ENCODE peak calls at places on chromosome 2, in ten cellular contexts. One of them, this sample, is unnamed.

GRCh38 chr2:168434164-168434563 is 21.9 kb upstream of the CERS6 start:
- DNase-seq in Right ventricle myocardium superior: peak; percentile 49
- DNase-seq in NCI-H2107: peak; percentile 27
- DNase-seq in HFFc6: no peak
- DNase-seq in H7: no peak
- DNase-seq in NCI-H774: peak; percentile 40
- DNase-seq in stimulated activated CD8-positive, alpha-beta memory T cell treated with anti-CD3 and anti-CD28 coated beads, Interleukin-4, amount 100 ng/mL, for 4 hours: no peak
- DNase-seq in HFF-Myc: no peak
- DNase-seq in kidney epithelial cell: no peak
- DNase-seq in cardiac fibroblast: no peak
- DNase-seq in this sample: no peak

GRCh38 chr2:240999001-240999791 is 778 bp downstream of the SNED1 start:
- DNase-seq in cardiac fibroblast: no peak
- DNase-seq in kidney epithelial cell: no peak
- DNase-seq in Right ventricle myocardium superior: peak; percentile 61
- DNase-seq in HFFc6: no peak
- DNase-seq in NCI-H2107: no peak
- DNase-seq in HFF-Myc: no peak
- DNase-seq in stimulated activated CD8-positive, alpha-beta memory T cell treated with anti-CD3 and anti-CD28 coated beads, Interleukin-4, amount 100 ng/mL, for 4 hours: no peak
- DNase-seq in NCI-H774: no peak
- DNase-seq in H7: peak; percentile 86
- DNase-seq in this sample: no peak

GRCh38 chr2:51079945-51080344 is 48.0 kb upstream of the NRXN1 start:
- DNase-seq in H7: no peak
- DNase-seq in cardiac fibroblast: no peak
- DNase-seq in NCI-H2107: no peak
- DNase-seq in HFFc6: no peak
- DNase-seq in NCI-H774: peak; percentile 9
- DNase-seq in HFF-Myc: no peak
- DNase-seq in stimulated activated CD8-positive, alpha-beta memory T cell treated with anti-CD3 and anti-CD28 coated beads, Interleukin-4, amount 100 ng/mL, for 4 hours: no peak
- DNase-seq in kidney epithelial cell: no peak
- DNase-seq in Right ventricle myocardium superior: no peak
- DNase-seq in this sample: no peak

GRCh38 chr2:95306306-95306895 is 9.3 kb downstream of the KCNIP3 start:
- DNase-seq in Right ventricle myocardium superior: no peak
- DNase-seq in HFFc6: no peak
- DNase-seq in HFF-Myc: no peak
- DNase-seq in H7: no peak
- DNase-seq in NCI-H774: no peak
- DNase-seq in kidney epithelial cell: no peak
- DNase-seq in cardiac fibroblast: no peak
- DNase-seq in stimulated activated CD8-positive, alpha-beta memory T cell treated with anti-CD3 and anti-CD28 coated beads, Interleukin-4, amount 100 ng/mL, for 4 hours: no peak
- DNase-seq in NCI-H2107: no peak
- DNase-seq in this sample: no peak

GRCh38 chr2:40416486-40416885 is 35.4 kb downstream of the SLC8A1 start:
- DNase-seq in kidney epithelial cell: no peak
- DNase-seq in HFF-Myc: no peak
- DNase-seq in NCI-H2107: no peak
- DNase-seq in NCI-H774: no peak
- DNase-seq in cardiac fibroblast: peak; percentile 12
- DNase-seq in Right ventricle myocardium superior: no peak
- DNase-seq in HFFc6: no peak
- DNase-seq in H7: no peak
- DNase-seq in stimulated activated CD8-positive, alpha-beta memory T cell treated with anti-CD3 and anti-CD28 coated beads, Interleukin-4, amount 100 ng/mL, for 4 hours: no peak
- DNase-seq in this sample: no peak

GRCh38 chr2:127032601-127033000 is 74.4 kb downstream of the BIN1 start:
- DNase-seq in Right ventricle myocardium superior: no peak
- DNase-seq in HFFc6: peak; percentile 44
- DNase-seq in HFF-Myc: peak; percentile 69
- DNase-seq in H7: no peak
- DNase-seq in kidney epithelial cell: no peak
- DNase-seq in stimulated activated CD8-positive, alpha-beta memory T cell treated with anti-CD3 and anti-CD28 coated beads, Interleukin-4, amount 100 ng/mL, for 4 hours: no peak
- DNase-seq in NCI-H774: no peak
- DNase-seq in cardiac fibroblast: no peak
- DNase-seq in NCI-H2107: no peak
- DNase-seq in this sample: no peak

GRCh38 chr2:98656800-98657199 is 48.4 kb downstream of the UNC50 start:
- DNase-seq in NCI-H2107: no peak
- DNase-seq in NCI-H774: no peak
- DNase-seq in stimulated activated CD8-positive, alpha-beta memory T cell treated with anti-CD3 and anti-CD28 coated beads, Interleukin-4, amount 100 ng/mL, for 4 hours: no peak
- DNase-seq in Right ventricle myocardium superior: no peak
- DNase-seq in HFFc6: no peak
- DNase-seq in H7: no peak
- DNase-seq in kidney epithelial cell: no peak
- DNase-seq in cardiac fibroblast: no peak
- DNase-seq in HFF-Myc: no peak
- DNase-seq in this sample: no peak

GRCh38 chr2:10185046-10185445 is 62.5 kb downstream of the RRM2 start:
- DNase-seq in cardiac fibroblast: peak; percentile 43
- DNase-seq in NCI-H774: no peak
- DNase-seq in HFFc6: no peak
- DNase-seq in H7: no peak
- DNase-seq in HFF-Myc: no peak
- DNase-seq in kidney epithelial cell: no peak
- DNase-seq in stimulated activated CD8-positive, alpha-beta memory T cell treated with anti-CD3 and anti-CD28 coated beads, Interleukin-4, amount 100 ng/mL, for 4 hours: no peak
- DNase-seq in NCI-H2107: no peak
- DNase-seq in Right ventricle myocardium superior: no peak
- DNase-seq in this sample: no peak

GRCh38 chr2:169704160-169704713 is 10.0 kb downstream of the PHOSPHO2 start:
- DNase-seq in H7: no peak
- DNase-seq in NCI-H2107: no peak
- DNase-seq in cardiac fibroblast: peak; percentile 42
- DNase-seq in stimulated activated CD8-positive, alpha-beta memory T cell treated with anti-CD3 and anti-CD28 coated beads, Interleukin-4, amount 100 ng/mL, for 4 hours: no peak
- DNase-seq in HFFc6: no peak
- DNase-seq in kidney epithelial cell: no peak
- DNase-seq in Right ventricle myocardium superior: no peak
- DNase-seq in NCI-H774: no peak
- DNase-seq in HFF-Myc: no peak
- DNase-seq in this sample: no peak

GRCh38 chr2:216863029-216863428 is 3.2 kb upstream of the TNP1 start:
- DNase-seq in HFFc6: no peak
- DNase-seq in NCI-H2107: no peak
- DNase-seq in NCI-H774: no peak
- DNase-seq in stimulated activated CD8-positive, alpha-beta memory T cell treated with anti-CD3 and anti-CD28 coated beads, Interleukin-4, amount 100 ng/mL, for 4 hours: no peak
- DNase-seq in HFF-Myc: no peak
- DNase-seq in cardiac fibroblast: no peak
- DNase-seq in Right ventricle myocardium superior: no peak
- DNase-seq in H7: no peak
- DNase-seq in kidney epithelial cell: no peak
- DNase-seq in this sample: no peak

GRCh38 chr2:25340340-25340886 is 1.3 kb downstream of the DNMT3A start:
- DNase-seq in kidney epithelial cell: no peak
- DNase-seq in H7: peak; percentile 89
- DNase-seq in NCI-H2107: no peak
- DNase-seq in HFF-Myc: no peak
- DNase-seq in cardiac fibroblast: no peak
- DNase-seq in HFFc6: no peak
- DNase-seq in NCI-H774: peak; percentile 32
- DNase-seq in Right ventricle myocardium superior: peak; percentile 65
- DNase-seq in stimulated activated CD8-positive, alpha-beta memory T cell treated with anti-CD3 and anti-CD28 coated beads, Interleukin-4, amount 100 ng/mL, for 4 hours: no peak
- DNase-seq in this sample: no peak

GRCh38 chr2:190123956-190124355 is 61.4 kb upstream of the MSTN start:
- DNase-seq in Right ventricle myocardium superior: no peak
- DNase-seq in NCI-H2107: no peak
- DNase-seq in cardiac fibroblast: peak; percentile 38
- DNase-seq in kidney epithelial cell: no peak
- DNase-seq in HFFc6: no peak
- DNase-seq in NCI-H774: no peak
- DNase-seq in H7: no peak
- DNase-seq in HFF-Myc: no peak
- DNase-seq in stimulated activated CD8-positive, alpha-beta memory T cell treated with anti-CD3 and anti-CD28 coated beads, Interleukin-4, amount 100 ng/mL, for 4 hours: no peak
- DNase-seq in this sample: no peak

GRCh38 chr2:157421377-157421944 is 22.4 kb downstream of the CYTIP start:
- DNase-seq in HFFc6: no peak
- DNase-seq in H7: no peak
- DNase-seq in Right ventricle myocardium superior: no peak
- DNase-seq in kidney epithelial cell: no peak
- DNase-seq in HFF-Myc: no peak
- DNase-seq in stimulated activated CD8-positive, alpha-beta memory T cell treated with anti-CD3 and anti-CD28 coated beads, Interleukin-4, amount 100 ng/mL, for 4 hours: no peak
- DNase-seq in cardiac fibroblast: no peak
- DNase-seq in NCI-H774: no peak
- DNase-seq in NCI-H2107: no peak
- DNase-seq in this sample: no peak

GRCh38 chr2:132883430-132883829 is 213.4 kb upstream of the LYPD1 start:
- DNase-seq in Right ventricle myocardium superior: no peak
- DNase-seq in NCI-H774: no peak
- DNase-seq in kidney epithelial cell: no peak
- DNase-seq in NCI-H2107: no peak
- DNase-seq in stimulated activated CD8-positive, alpha-beta memory T cell treated with anti-CD3 and anti-CD28 coated beads, Interleukin-4, amount 100 ng/mL, for 4 hours: no peak
- DNase-seq in H7: no peak
- DNase-seq in cardiac fibroblast: no peak
- DNase-seq in HFF-Myc: no peak
- DNase-seq in HFFc6: no peak
- DNase-seq in this sample: no peak

This sample was measured in epithelial cell of proximal tubule.